ENCODE peak calls at places on chromosomes 4 and X, in five cellular contexts. F is breast epithelium, Y is lung, Q is mesendoderm, R is stomach. E is an unnamed sample.

GRCh38 chr4:40685300-40685699 is 55.6 kb upstream of the RBM47 start:
- DNase-seq in R (no peak), Y (no peak), F (no peak), Q (no peak), E (peak; percentile 43)

GRCh38 chrX:17028381-17028780 is 81.9 kb downstream of the REPS2 start:
- DNase-seq in Y (no peak), Q (no peak), F (no peak), R (no peak), E (no peak)

GRCh38 chr4:148881860-148882643 is 439.8 kb upstream of the NR3C2 start:
- DNase-seq in R (no peak), Q (peak; percentile 48), Y (no peak), F (no peak), E (no peak)

GRCh38 chr4:159367421-159368105 is 264.7 kb downstream of the RAPGEF2 start:
- DNase-seq in Y (no peak), F (no peak), Q (no peak), R (no peak), E (no peak)

GRCh38 chrX:10589098-10589497 is 31.3 kb downstream of the MID1 start:
- DNase-seq in Q (no peak), R (no peak), F (no peak), Y (no peak), E (no peak)

GRCh38 chr4:111788046-111788642 is 357.1 kb upstream of the FAM241A start:
- DNase-seq in Y (no peak), Q (peak; percentile 61), R (no peak), F (no peak), E (no peak)

GRCh38 chr4:13541720-13542576 is 2.4 kb downstream of the NKX3-2 start:
- DNase-seq in Y (peak; percentile 28), F (no peak), R (no peak), Q (peak; percentile 87), E (no peak)

GRCh38 chr4:33063238-33063637 is 2343.1 kb downstream of the PCDH7 start:
- DNase-seq in R (no peak), F (no peak), Y (no peak), Q (no peak), E (no peak)

GRCh38 chr4:72314869-72315268 is 254.2 kb downstream of the ADAMTS3 start:
- DNase-seq in Q (no peak), Y (no peak), F (no peak), R (no peak), E (peak; percentile 35)

GRCh38 chr4:89311433-89311832 is 3.8 kb upstream of the GPRIN3 start:
- DNase-seq in Y (no peak), Q (no peak), F (no peak), R (no peak), E (no peak)

GRCh38 chrX:130672214-130672613 is 230.8 kb downstream of the ENOX2 start:
- DNase-seq in Y (no peak), F (no peak), Q (no peak), R (no peak), E (no peak)

GRCh38 chr4:184826315-184827266 is 823 bp upstream of the ACSL1 start:
- DNase-seq in Y (no peak), Q (no peak), R (peak; percentile 46), F (no peak), E (no peak)

GRCh38 chr4:182010876-182011275 is 232.3 kb upstream of the TENM3 start:
- DNase-seq in Q (no peak), F (no peak), Y (no peak), R (no peak), E (no peak)

GRCh38 chrX:105167233-105167632 is 53.3 kb downstream of the TEX13A start:
- DNase-seq in F (no peak), Q (no peak), R (no peak), Y (no peak), E (no peak)

GRCh38 chr4:53654300-53654758 is 63.0 kb upstream of the LNX1 start:
- DNase-seq in F (peak; percentile 82), R (peak; percentile 54), Q (no peak), Y (no peak), E (no peak)

GRCh38 chrX:130691576-130691975 is 211.4 kb downstream of the ENOX2 start:
- DNase-seq in Y (no peak), F (no peak), R (no peak), Q (peak; percentile 2), E (no peak)

GRCh38 chr4:82429728-82430192 is 502 bp downstream of the HNRNPDL start:
- DNase-seq in F (peak; percentile 53), Y (no peak), Q (peak; percentile 71), R (no peak), E (no peak)

GRCh38 chrX:53242310-53242709 is 17.3 kb upstream of the KDM5C start:
- DNase-seq in F (no peak), R (no peak), Y (no peak), Q (no peak), E (no peak)

GRCh38 chr4:184313710-184314659 is 96.3 kb upstream of the ENPP6 start:
- DNase-seq in R (no peak), Y (no peak), F (no peak), Q (no peak), E (no peak)

GRCh38 chrX:13131511-13132137 is 87.2 kb upstream of the FAM9C start:
- DNase-seq in Q (peak; percentile 44), F (no peak), R (no peak), Y (no peak), E (no peak)

GRCh38 chr4:95651891-95652290 is 103.1 kb upstream of the UNC5C start:
- DNase-seq in Y (no peak), Q (no peak), R (no peak), F (no peak), E (no peak)

GRCh38 chr4:100114909-100115308 is 75.4 kb downstream of the DDIT4L start:
- DNase-seq in F (no peak), R (no peak), Q (no peak), Y (no peak), E (no peak)

GRCh38 chr4:174739576-174739975 is 89.5 kb downstream of the GLRA3 start:
- DNase-seq in R (no peak), Y (no peak), Q (no peak), F (no peak), E (no peak)

GRCh38 chrX:70332600-70332999 is 42.7 kb downstream of the KIF4A start:
- DNase-seq in Q (peak; percentile 10), R (no peak), Y (no peak), F (no peak), E (peak; percentile 4)

GRCh38 chr4:173367285-173367684 is 3.5 kb upstream of the SAP30 start:
- DNase-seq in R (no peak), Y (no peak), F (no peak), Q (no peak), E (peak; percentile 13)

GRCh38 chrX:41481264-41482109 is 34.3 kb downstream of the NYX start:
- DNase-seq in R (no peak), F (no peak), Y (no peak), Q (peak; percentile 60), E (peak; percentile 12)

GRCh38 chr4:87882321-87882720 is 49.6 kb downstream of the MEPE start:
- DNase-seq in Y (no peak), F (no peak), R (no peak), Q (no peak), E (peak; percentile 2)

GRCh38 chr4:84578540-84579409 is 4.2 kb upstream of the CDS1 start:
- DNase-seq in Q (peak; percentile 76), Y (no peak), R (no peak), F (no peak), E (peak; percentile 35)

GRCh38 chr4:28774344-28774743 is 1913.7 kb downstream of the STIM2 start:
- DNase-seq in Q (no peak), Y (no peak), R (no peak), F (no peak), E (no peak)

GRCh38 chrX:22134681-22135080 is 102.6 kb downstream of the PHEX start:
- DNase-seq in F (no peak), Y (no peak), R (no peak), Q (peak; percentile 33), E (no peak)

GRCh38 chr4:75831856-75832405 is 70.3 kb downstream of the PPEF2 start:
- DNase-seq in R (no peak), Y (no peak), F (no peak), Q (no peak), E (no peak)

DNA sequence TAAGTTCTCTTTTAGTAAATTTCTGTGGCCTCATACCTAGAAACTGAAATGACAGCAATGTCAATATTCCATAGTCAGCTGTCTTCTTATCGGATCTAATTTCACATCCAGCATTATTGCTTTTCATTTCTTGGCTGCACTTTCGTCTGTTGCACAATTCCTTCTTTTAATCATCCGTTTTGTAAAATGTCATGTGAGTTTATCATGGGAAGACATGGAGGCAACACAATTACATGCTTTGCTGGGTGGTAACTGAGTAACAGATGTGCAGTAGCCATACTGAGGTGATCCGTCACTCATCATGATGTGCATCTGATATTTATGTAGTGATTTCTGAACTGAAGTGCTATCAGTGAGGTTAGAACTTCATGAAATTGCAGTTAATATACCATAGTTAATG is 68.3 kb upstream of the SLC7A11 start:
- DNase-seq in Y (no peak), F (no peak), R (no peak), Q (no peak), E (no peak)
- H3K27ac ChIP-seq in Y (no peak overlapping the region), F (no peak overlapping the region), R (no peak overlapping the region), Q (no peak overlapping the region), E (no peak overlapping the region)

DNA sequence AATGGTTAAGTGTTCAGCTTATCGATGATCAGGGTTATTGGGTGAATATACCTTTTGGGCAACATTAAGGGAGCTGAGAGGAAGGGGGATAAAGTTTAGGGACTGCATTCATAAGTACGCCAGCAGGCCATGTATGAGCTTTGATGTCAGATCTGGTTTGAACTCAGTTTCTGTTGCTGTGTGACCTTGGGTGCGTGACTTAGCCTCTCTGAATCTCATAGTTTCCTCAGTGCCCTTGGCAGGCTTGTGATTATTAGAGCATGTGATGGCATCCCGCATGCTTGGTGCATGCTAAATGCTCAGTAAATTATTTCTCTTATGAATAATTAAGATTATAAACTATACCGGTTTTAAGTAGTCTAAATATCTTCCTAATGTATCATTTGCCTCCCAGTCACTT is 3.7 kb downstream of the TBC1D14 start:
- DNase-seq in R (no peak), Q (no peak), Y (no peak), F (no peak), E (no peak)
- H3K4me1 ChIP-seq in R (peaks cover 71% of the 10 kb centered on the region), Q (peaks cover 2% of the 10 kb centered on the region), Y (peaks cover 4% of the 10 kb centered on the region), F (peaks cover 22% of the 10 kb centered on the region), E (peaks cover 27% of the 10 kb centered on the region)

DNA sequence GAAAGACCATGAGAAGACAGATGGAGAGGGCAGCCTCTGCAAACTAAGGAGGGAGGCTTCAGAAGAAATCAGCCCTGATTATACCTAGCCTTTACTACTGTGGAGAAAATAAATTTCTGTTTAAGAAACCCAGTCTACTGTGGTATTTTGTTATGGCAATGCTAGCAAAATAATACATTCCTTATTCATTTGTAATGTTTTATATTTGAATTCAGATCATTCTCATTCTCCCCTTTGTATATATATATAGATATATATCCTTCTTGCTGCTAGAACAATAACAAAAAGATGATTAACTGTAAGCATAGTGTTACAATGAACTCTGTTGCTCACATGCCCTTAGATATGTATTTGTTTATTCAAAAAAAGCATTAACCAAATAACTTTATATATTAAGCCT is 22.5 kb downstream of the DMD start:
- DNase-seq in R (no peak), F (no peak), Q (no peak), Y (no peak), E (no peak)
- H3K4me3 ChIP-seq in R (no peak overlapping the region), F (no peak overlapping the region), Q (no peak overlapping the region), Y (no peak overlapping the region), E (no peak overlapping the region)

DNA sequence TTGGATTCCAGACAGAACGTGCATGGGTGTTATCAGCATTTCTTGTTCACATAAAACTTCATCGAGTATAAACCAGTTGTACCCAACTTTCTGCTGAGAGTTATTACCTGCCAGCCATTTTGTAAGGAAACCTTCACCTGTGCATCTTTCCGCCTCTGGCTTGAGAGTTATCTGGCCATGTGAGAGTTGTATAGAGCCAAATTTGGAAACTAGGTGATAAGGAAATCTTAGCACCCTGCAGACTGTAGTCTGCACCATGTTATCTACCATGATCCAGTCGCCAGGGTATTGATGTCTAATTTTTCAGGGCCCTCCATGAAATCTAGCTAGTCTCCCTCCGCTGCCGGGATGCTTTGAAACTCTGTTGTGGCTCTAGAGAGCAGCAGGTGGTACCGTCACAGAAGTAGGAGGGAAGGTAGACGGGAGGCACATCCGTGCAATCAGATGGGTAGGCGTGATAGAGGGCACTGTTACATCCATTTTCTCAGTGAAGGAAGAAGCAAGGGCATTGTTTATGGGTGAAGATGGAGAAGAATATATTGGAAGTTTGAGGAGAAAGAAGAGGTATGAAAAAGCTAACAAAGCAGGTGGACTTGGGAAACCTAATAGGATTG is 1.2 kb downstream of the ANAPC4 start:
- DNase-seq in R (no peak), Q (no peak), Y (no peak), F (no peak), E (peak; percentile 4)
- H3K27ac ChIP-seq in R (no peak overlapping the region), Q (no peak overlapping the region), Y (no peak overlapping the region), F (no peak overlapping the region), E (no peak overlapping the region)

E was measured in A673.